ENCODE peak calls at places on chromosome 16, in ten cellular contexts. One of them, this sample, is unnamed.

GRCh38 chr16:27230562-27230991 is 27.3 kb downstream of the KDM8 start:
- DNase-seq in Karpas-422: no peak
- DNase-seq in PC-3: no peak
- DNase-seq in hepatocyte: no peak
- DNase-seq in GM23248: no peak
- DNase-seq in OCI-LY7: no peak
- DNase-seq in MM.1S: peak; percentile 78
- DNase-seq in GM23338: peak; percentile 19
- DNase-seq in SK-N-SH: no peak
- DNase-seq in HCT116: no peak
- DNase-seq in this sample: no peak

GRCh38 chr16:46833465-46833810 is 2.5 kb upstream of the C16orf87 start:
- DNase-seq in Karpas-422: no peak
- DNase-seq in PC-3: no peak
- DNase-seq in hepatocyte: no peak
- DNase-seq in GM23248: no peak
- DNase-seq in OCI-LY7: no peak
- DNase-seq in MM.1S: no peak
- DNase-seq in GM23338: no peak
- DNase-seq in SK-N-SH: no peak
- DNase-seq in HCT116: no peak
- DNase-seq in this sample: no peak

GRCh38 chr16:912684-913613 is 57.8 kb downstream of the LMF1 start:
- DNase-seq in Karpas-422: no peak
- DNase-seq in PC-3: no peak
- DNase-seq in hepatocyte: no peak
- DNase-seq in GM23248: no peak
- DNase-seq in OCI-LY7: no peak
- DNase-seq in MM.1S: no peak
- DNase-seq in GM23338: no peak
- DNase-seq in SK-N-SH: no peak
- DNase-seq in HCT116: no peak
- DNase-seq in this sample: no peak

GRCh38 chr16:55323637-55324490 is at the start of gene IRX6:
- DNase-seq in Karpas-422: peak; percentile 47
- DNase-seq in PC-3: no peak
- DNase-seq in hepatocyte: peak; percentile 53
- DNase-seq in GM23248: peak; percentile 53
- DNase-seq in OCI-LY7: no peak
- DNase-seq in MM.1S: no peak
- DNase-seq in GM23338: peak; percentile 90
- DNase-seq in SK-N-SH: peak; percentile 89
- DNase-seq in HCT116: no peak
- DNase-seq in this sample: no peak

GRCh38 chr16:2475413-2476344 is 752 bp downstream of the TBC1D24 start:
- DNase-seq in Karpas-422: peak; percentile 79
- DNase-seq in PC-3: no peak
- DNase-seq in hepatocyte: peak; percentile 64
- DNase-seq in GM23248: peak; percentile 33
- DNase-seq in OCI-LY7: peak; percentile 62
- DNase-seq in MM.1S: peak; percentile 32
- DNase-seq in GM23338: peak; percentile 61
- DNase-seq in SK-N-SH: peak; percentile 63
- DNase-seq in HCT116: no peak
- DNase-seq in this sample: peak; percentile 65

GRCh38 chr16:60645541-60645940 is 1390.7 kb downstream of the CDH8 start:
- DNase-seq in Karpas-422: no peak
- DNase-seq in PC-3: no peak
- DNase-seq in hepatocyte: no peak
- DNase-seq in GM23248: no peak
- DNase-seq in OCI-LY7: no peak
- DNase-seq in MM.1S: no peak
- DNase-seq in GM23338: no peak
- DNase-seq in SK-N-SH: peak; percentile 17
- DNase-seq in HCT116: no peak
- DNase-seq in this sample: no peak

GRCh38 chr16:50178397-50179018 is 25.4 kb downstream of the TENT4B start:
- DNase-seq in Karpas-422: no peak
- DNase-seq in PC-3: no peak
- DNase-seq in hepatocyte: no peak
- DNase-seq in GM23248: peak; percentile 55
- DNase-seq in OCI-LY7: no peak
- DNase-seq in MM.1S: no peak
- DNase-seq in GM23338: no peak
- DNase-seq in SK-N-SH: no peak
- DNase-seq in HCT116: no peak
- DNase-seq in this sample: no peak

GRCh38 chr16:4200000-4200780 is 41.7 kb downstream of the SRL start:
- DNase-seq in Karpas-422: peak; percentile 75
- DNase-seq in PC-3: peak; percentile 69
- DNase-seq in hepatocyte: peak; percentile 85
- DNase-seq in GM23248: peak; percentile 80
- DNase-seq in OCI-LY7: peak; percentile 56
- DNase-seq in MM.1S: peak; percentile 47
- DNase-seq in GM23338: peak; percentile 76
- DNase-seq in SK-N-SH: peak; percentile 86
- DNase-seq in HCT116: peak; percentile 31
- DNase-seq in this sample: peak; percentile 88

GRCh38 chr16:85418978-85419491 is 194.1 kb upstream of the GSE1 start:
- DNase-seq in Karpas-422: no peak
- DNase-seq in PC-3: no peak
- DNase-seq in hepatocyte: no peak
- DNase-seq in GM23248: no peak
- DNase-seq in OCI-LY7: no peak
- DNase-seq in MM.1S: no peak
- DNase-seq in GM23338: no peak
- DNase-seq in SK-N-SH: no peak
- DNase-seq in HCT116: no peak
- DNase-seq in this sample: no peak

GRCh38 chr16:82761236-82761635 is 134.5 kb downstream of the CDH13 start:
- DNase-seq in Karpas-422: no peak
- DNase-seq in PC-3: no peak
- DNase-seq in hepatocyte: no peak
- DNase-seq in GM23248: peak; percentile 84
- DNase-seq in OCI-LY7: no peak
- DNase-seq in MM.1S: no peak
- DNase-seq in GM23338: no peak
- DNase-seq in SK-N-SH: no peak
- DNase-seq in HCT116: no peak
- DNase-seq in this sample: no peak

GRCh38 chr16:12651765-12652531 is 151.7 kb downstream of the CPPED1 start:
- DNase-seq in Karpas-422: no peak
- DNase-seq in PC-3: no peak
- DNase-seq in hepatocyte: no peak
- DNase-seq in GM23248: no peak
- DNase-seq in OCI-LY7: no peak
- DNase-seq in MM.1S: no peak
- DNase-seq in GM23338: no peak
- DNase-seq in SK-N-SH: no peak
- DNase-seq in HCT116: no peak
- DNase-seq in this sample: no peak

GRCh38 chr16:83473109-83473508 is 334.7 kb upstream of the HSBP1 start:
- DNase-seq in Karpas-422: no peak
- DNase-seq in PC-3: no peak
- DNase-seq in hepatocyte: peak; percentile 23
- DNase-seq in GM23248: peak; percentile 56
- DNase-seq in OCI-LY7: no peak
- DNase-seq in MM.1S: no peak
- DNase-seq in GM23338: no peak
- DNase-seq in SK-N-SH: no peak
- DNase-seq in HCT116: no peak
- DNase-seq in this sample: no peak

GRCh38 chr16:81745704-81746558 is 33.2 kb upstream of the PLCG2 start:
- DNase-seq in Karpas-422: peak; percentile 92
- DNase-seq in PC-3: no peak
- DNase-seq in hepatocyte: peak; percentile 79
- DNase-seq in GM23248: peak; percentile 70
- DNase-seq in OCI-LY7: peak; percentile 89
- DNase-seq in MM.1S: peak; percentile 63
- DNase-seq in GM23338: peak; percentile 80
- DNase-seq in SK-N-SH: peak; percentile 87
- DNase-seq in HCT116: peak; percentile 42
- DNase-seq in this sample: peak; percentile 58

GRCh38 chr16:70395345-70395901 is 43.5 kb downstream of the ST3GAL2 start:
- DNase-seq in Karpas-422: peak; percentile 83
- DNase-seq in PC-3: peak; percentile 40
- DNase-seq in hepatocyte: peak; percentile 78
- DNase-seq in GM23248: peak; percentile 56
- DNase-seq in OCI-LY7: peak; percentile 76
- DNase-seq in MM.1S: peak; percentile 64
- DNase-seq in GM23338: peak; percentile 90
- DNase-seq in SK-N-SH: peak; percentile 83
- DNase-seq in HCT116: no peak
- DNase-seq in this sample: peak; percentile 78

GRCh38 chr16:48602357-48603014 is 7.5 kb downstream of the N4BP1 start:
- DNase-seq in Karpas-422: no peak
- DNase-seq in PC-3: no peak
- DNase-seq in hepatocyte: no peak
- DNase-seq in GM23248: no peak
- DNase-seq in OCI-LY7: no peak
- DNase-seq in MM.1S: no peak
- DNase-seq in GM23338: no peak
- DNase-seq in SK-N-SH: no peak
- DNase-seq in HCT116: no peak
- DNase-seq in this sample: no peak

GRCh38 chr16:67396775-67397450 is 3.6 kb upstream of the TPPP3 start:
- DNase-seq in Karpas-422: no peak
- DNase-seq in PC-3: no peak
- DNase-seq in hepatocyte: no peak
- DNase-seq in GM23248: no peak
- DNase-seq in OCI-LY7: no peak
- DNase-seq in MM.1S: no peak
- DNase-seq in GM23338: no peak
- DNase-seq in SK-N-SH: no peak
- DNase-seq in HCT116: no peak
- DNase-seq in this sample: no peak

DNA sequence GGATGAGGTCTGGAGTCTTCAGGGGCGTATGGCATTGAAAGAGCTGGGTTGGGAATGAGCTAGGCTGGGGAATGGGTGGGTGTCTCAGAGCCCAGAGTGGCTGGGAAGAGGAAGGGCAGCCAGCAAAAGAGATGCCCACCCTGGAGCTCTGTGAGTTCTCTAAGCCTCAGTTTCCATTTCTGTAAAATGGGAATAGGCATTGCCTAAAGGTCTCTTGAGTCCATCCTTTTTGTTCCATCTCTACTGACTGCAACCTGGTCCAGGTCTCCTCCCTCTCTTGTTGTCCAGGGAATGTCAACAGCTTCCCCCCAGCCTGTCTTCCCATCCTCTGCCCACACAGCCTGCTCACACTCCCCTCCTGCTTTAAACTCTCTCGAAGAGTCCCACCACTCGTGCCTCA is 19.6 kb downstream of the CCDC102A start:
- DNase-seq in Karpas-422: no peak
- DNase-seq in PC-3: no peak
- DNase-seq in hepatocyte: no peak
- DNase-seq in GM23248: no peak
- DNase-seq in OCI-LY7: no peak
- DNase-seq in MM.1S: no peak
- DNase-seq in GM23338: no peak
- DNase-seq in SK-N-SH: no peak
- DNase-seq in HCT116: no peak
- DNase-seq in this sample: no peak
- H3K9me2 ChIP-seq in Karpas-422: no peaks in the 10 kb centered on the region
- H3K9me2 ChIP-seq in PC-3: no peaks in the 10 kb centered on the region
- H3K9me2 ChIP-seq in hepatocyte: no peaks in the 10 kb centered on the region
- H3K9me2 ChIP-seq in GM23248: no peaks in the 10 kb centered on the region
- H3K9me2 ChIP-seq in OCI-LY7: no peaks in the 10 kb centered on the region
- H3K9me2 ChIP-seq in MM.1S: no peaks in the 10 kb centered on the region
- H3K9me2 ChIP-seq in GM23338: no peaks in the 10 kb centered on the region
- H3K9me2 ChIP-seq in SK-N-SH: no peaks in the 10 kb centered on the region
- H3K9me2 ChIP-seq in HCT116: no peaks in the 10 kb centered on the region
- H3K9me2 ChIP-seq in this sample: no peaks in the 10 kb centered on the region

DNA sequence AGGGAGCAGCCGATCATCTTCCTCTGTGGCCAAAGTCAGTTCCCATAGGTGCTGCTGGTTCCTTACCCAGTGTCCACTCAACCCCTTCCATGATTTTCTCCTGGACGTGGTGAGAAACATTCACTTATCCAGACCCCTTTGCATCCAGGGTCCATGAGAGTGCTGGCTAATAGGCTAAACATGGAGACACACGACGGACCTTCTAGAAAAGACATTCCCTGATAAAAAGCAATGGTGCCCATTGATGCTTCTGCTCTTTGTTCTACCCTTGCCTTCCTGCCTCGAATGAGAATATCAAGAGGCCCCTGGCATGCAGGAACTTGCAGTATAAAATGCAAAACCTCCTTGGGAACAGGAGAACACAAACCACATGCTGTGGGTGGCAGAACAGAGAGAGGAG is 2.3 kb downstream of the TEKT5 start:
- DNase-seq in Karpas-422: no peak
- DNase-seq in PC-3: no peak
- DNase-seq in hepatocyte: no peak
- DNase-seq in GM23248: no peak
- DNase-seq in OCI-LY7: no peak
- DNase-seq in MM.1S: no peak
- DNase-seq in GM23338: no peak
- DNase-seq in SK-N-SH: no peak
- DNase-seq in HCT116: no peak
- DNase-seq in this sample: no peak
- H3K9me2 ChIP-seq in Karpas-422: no peaks in the 10 kb centered on the region
- H3K9me2 ChIP-seq in PC-3: no peaks in the 10 kb centered on the region
- H3K9me2 ChIP-seq in hepatocyte: no peaks in the 10 kb centered on the region
- H3K9me2 ChIP-seq in GM23248: no peaks in the 10 kb centered on the region
- H3K9me2 ChIP-seq in OCI-LY7: no peaks in the 10 kb centered on the region
- H3K9me2 ChIP-seq in MM.1S: no peaks in the 10 kb centered on the region
- H3K9me2 ChIP-seq in GM23338: no peaks in the 10 kb centered on the region
- H3K9me2 ChIP-seq in SK-N-SH: no peaks in the 10 kb centered on the region
- H3K9me2 ChIP-seq in HCT116: no peaks in the 10 kb centered on the region
- H3K9me2 ChIP-seq in this sample: no peaks in the 10 kb centered on the region

GRCh38 chr16:20218093-20218492 is 109.2 kb downstream of the GP2 start:
- DNase-seq in Karpas-422: no peak
- DNase-seq in PC-3: no peak
- DNase-seq in hepatocyte: no peak
- DNase-seq in GM23248: no peak
- DNase-seq in OCI-LY7: no peak
- DNase-seq in MM.1S: no peak
- DNase-seq in GM23338: no peak
- DNase-seq in SK-N-SH: no peak
- DNase-seq in HCT116: no peak
- DNase-seq in this sample: no peak
- H3K9me2 ChIP-seq in Karpas-422: no peaks in the 10 kb centered on the region
- H3K9me2 ChIP-seq in PC-3: no peaks in the 10 kb centered on the region
- H3K9me2 ChIP-seq in hepatocyte: no peaks in the 10 kb centered on the region
- H3K9me2 ChIP-seq in GM23248: no peaks in the 10 kb centered on the region
- H3K9me2 ChIP-seq in OCI-LY7: no peaks in the 10 kb centered on the region
- H3K9me2 ChIP-seq in MM.1S: no peaks in the 10 kb centered on the region
- H3K9me2 ChIP-seq in GM23338: peaks cover 10% of the 10 kb centered on the region
- H3K9me2 ChIP-seq in SK-N-SH: no peaks in the 10 kb centered on the region
- H3K9me2 ChIP-seq in HCT116: no peaks in the 10 kb centered on the region
- H3K9me2 ChIP-seq in this sample: no peaks in the 10 kb centered on the region

DNA sequence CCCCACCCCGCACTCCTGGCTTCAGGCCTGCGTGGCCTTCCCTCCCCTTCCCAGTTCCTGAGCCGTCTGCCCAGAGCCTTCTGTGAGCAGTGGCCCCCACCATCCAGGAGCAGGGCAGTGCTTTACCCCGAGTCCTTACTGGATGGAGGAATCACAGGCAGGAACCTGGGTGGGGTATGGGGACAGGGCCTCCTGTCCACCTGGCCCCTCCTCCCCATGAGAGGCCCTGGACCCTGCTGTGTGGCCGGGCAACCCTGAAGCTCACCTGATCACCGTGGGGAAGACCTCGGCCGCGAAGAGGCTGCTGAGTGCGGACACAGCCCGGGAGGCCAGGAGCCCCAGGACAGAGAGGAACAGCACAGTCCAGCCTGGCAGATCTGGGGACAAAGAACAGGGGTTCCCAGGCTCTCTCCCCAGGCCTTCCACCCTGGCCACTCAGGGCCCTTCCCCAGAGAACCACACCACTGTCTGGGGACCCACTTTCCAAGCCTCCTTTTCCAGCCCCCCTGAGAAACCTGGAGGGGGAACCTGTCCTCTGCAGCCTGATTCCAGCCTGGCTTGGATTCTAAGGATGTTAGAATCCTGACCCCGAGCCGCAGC is 3.2 kb downstream of the SLC22A31 start:
- DNase-seq in Karpas-422: no peak
- DNase-seq in PC-3: no peak
- DNase-seq in hepatocyte: peak; percentile 3
- DNase-seq in GM23248: no peak
- DNase-seq in OCI-LY7: no peak
- DNase-seq in MM.1S: no peak
- DNase-seq in GM23338: no peak
- DNase-seq in SK-N-SH: peak; percentile 21
- DNase-seq in HCT116: no peak
- DNase-seq in this sample: no peak
- H3K9me2 ChIP-seq in Karpas-422: no peaks in the 10 kb centered on the region
- H3K9me2 ChIP-seq in PC-3: no peaks in the 10 kb centered on the region
- H3K9me2 ChIP-seq in hepatocyte: no peaks in the 10 kb centered on the region
- H3K9me2 ChIP-seq in GM23248: no peaks in the 10 kb centered on the region
- H3K9me2 ChIP-seq in OCI-LY7: no peaks in the 10 kb centered on the region
- H3K9me2 ChIP-seq in MM.1S: no peaks in the 10 kb centered on the region
- H3K9me2 ChIP-seq in GM23338: no peaks in the 10 kb centered on the region
- H3K9me2 ChIP-seq in SK-N-SH: no peaks in the 10 kb centered on the region
- H3K9me2 ChIP-seq in HCT116: no peaks in the 10 kb centered on the region
- H3K9me2 ChIP-seq in this sample: no peaks in the 10 kb centered on the region

This sample was measured in PC-9.